ENCODE peak calls at places on chromosome X, in four cellular contexts. One of them, this sample, is unnamed.

GRCh38 chrX:10233173-10233572 is 76.4 kb downstream of the CLCN4 start:
- DNase-seq in HepG2: no peak
- DNase-seq in GM12878: no peak
- DNase-seq in K562: no peak
- DNase-seq in this sample: no peak

GRCh38 chrX:103861200-103861599 is 29.1 kb upstream of the RAB9B start:
- DNase-seq in HepG2: no peak
- DNase-seq in GM12878: no peak
- DNase-seq in K562: no peak
- DNase-seq in this sample: no peak

GRCh38 chrX:120512222-120512621 is 43.1 kb upstream of the LAMP2 start:
- DNase-seq in HepG2: no peak
- DNase-seq in GM12878: no peak
- DNase-seq in K562: no peak
- DNase-seq in this sample: no peak

GRCh38 chrX:136586386-136586785 is 54.4 kb downstream of the VGLL1 start:
- DNase-seq in HepG2: no peak
- DNase-seq in GM12878: no peak
- DNase-seq in K562: no peak
- DNase-seq in this sample: no peak

GRCh38 chrX:118652717-118653116 is 74.7 kb upstream of the IL13RA1 start:
- DNase-seq in HepG2: no peak
- DNase-seq in GM12878: no peak
- DNase-seq in K562: no peak
- DNase-seq in this sample: no peak

GRCh38 chrX:23815376-23815775 is 32.4 kb downstream of the SAT1 start:
- DNase-seq in HepG2: no peak
- DNase-seq in GM12878: no peak
- DNase-seq in K562: no peak
- DNase-seq in this sample: no peak

GRCh38 chrX:149275836-149276235 is 229.3 kb downstream of the IDS start:
- DNase-seq in HepG2: no peak
- DNase-seq in GM12878: no peak
- DNase-seq in K562: no peak
- DNase-seq in this sample: no peak

GRCh38 chrX:102976290-102976689 is 39.2 kb downstream of the RAB40AL start:
- DNase-seq in HepG2: no peak
- DNase-seq in GM12878: no peak
- DNase-seq in K562: no peak
- DNase-seq in this sample: no peak

GRCh38 chrX:84339507-84340364 is 151.7 kb upstream of the RPS6KA6 start:
- DNase-seq in HepG2: peak
- DNase-seq in GM12878: no peak
- DNase-seq in K562: peak
- DNase-seq in this sample: peak

GRCh38 chrX:24494544-24495113 is 29.5 kb downstream of the PDK3 start:
- DNase-seq in HepG2: peak
- DNase-seq in GM12878: no peak
- DNase-seq in K562: no peak
- DNase-seq in this sample: peak

GRCh38 chrX:31136144-31136572 is 64.3 kb upstream of the FTHL17 start:
- DNase-seq in HepG2: no peak
- DNase-seq in GM12878: peak
- DNase-seq in K562: no peak
- DNase-seq in this sample: no peak

GRCh38 chrX:153861147-153861546 is 24.8 kb downstream of the L1CAM start:
- DNase-seq in HepG2: no peak
- DNase-seq in GM12878: no peak
- DNase-seq in K562: no peak
- DNase-seq in this sample: no peak

GRCh38 chrX:2351321-2351720 is 149.5 kb downstream of the DHRSX start:
- DNase-seq in HepG2: no peak
- DNase-seq in GM12878: no peak
- DNase-seq in K562: no peak
- DNase-seq in this sample: no peak

GRCh38 chrX:39813631-39814246 is 284.0 kb downstream of the BCOR start:
- DNase-seq in HepG2: no peak
- DNase-seq in GM12878: no peak
- DNase-seq in K562: no peak
- DNase-seq in this sample: no peak

GRCh38 chrX:37824491-37825224 is 22.7 kb downstream of the DYNLT3 start:
- DNase-seq in HepG2: no peak
- DNase-seq in GM12878: no peak
- DNase-seq in K562: no peak
- DNase-seq in this sample: no peak

GRCh38 chrX:97756879-97757278 is 873.2 kb downstream of the RPA4 start:
- DNase-seq in HepG2: no peak
- DNase-seq in GM12878: no peak
- DNase-seq in K562: no peak
- DNase-seq in this sample: no peak
- TF ChIP-seq BHLHE40 in HepG2: no peak
- TF ChIP-seq BHLHE40 in GM12878: no peak
- TF ChIP-seq BHLHE40 in K562: no peak
- TF ChIP-seq BHLHE40 in this sample: no peak

DNA sequence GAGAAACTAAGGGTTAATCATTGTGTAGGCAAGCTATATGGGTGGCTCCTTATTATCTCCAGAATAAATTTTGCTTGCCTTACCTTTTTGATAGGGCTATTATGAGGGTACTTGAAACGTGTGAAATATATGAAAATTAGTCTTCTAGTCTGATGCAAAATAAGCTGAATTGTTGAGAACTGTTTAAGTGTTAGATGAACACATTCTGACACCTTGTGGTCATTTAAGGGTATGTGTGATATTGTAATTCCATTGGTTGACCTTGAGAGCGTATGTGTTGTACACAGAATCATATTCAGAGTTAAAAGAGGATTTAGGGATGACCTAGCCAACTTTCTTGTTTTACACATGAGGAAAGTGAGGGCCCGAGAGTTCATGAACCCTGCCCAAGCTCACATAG is 44.6 kb upstream of the LINC00632 start:
- DNase-seq in HepG2: peak
- DNase-seq in GM12878: no peak
- DNase-seq in K562: no peak
- DNase-seq in this sample: peak
- TF ChIP-seq FOXM1 in HepG2: no peak
- TF ChIP-seq FOXM1 in GM12878: no peak
- TF ChIP-seq FOXM1 in K562: no peak
- TF ChIP-seq FOXM1 in this sample: no peak

DNA sequence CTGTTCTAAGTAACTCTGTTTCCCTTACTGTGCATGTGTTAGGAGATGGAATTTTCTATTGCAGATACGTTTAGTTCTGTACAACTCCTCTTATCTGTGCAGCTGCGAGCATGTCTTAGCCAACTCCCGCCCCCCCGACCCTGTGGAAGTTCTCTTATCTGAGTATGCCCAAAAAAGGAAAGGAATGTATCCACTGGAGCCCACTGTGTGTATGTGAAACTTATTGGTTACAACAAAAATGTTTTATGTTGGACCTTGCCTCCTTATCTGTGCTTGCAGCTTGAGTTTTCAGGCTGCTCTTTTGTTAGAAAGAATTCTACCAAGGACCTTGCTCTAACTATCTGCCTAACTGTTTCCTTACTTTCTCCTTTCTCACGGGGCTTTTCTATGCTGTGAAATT is 24.2 kb upstream of the DCAF8L2 start:
- DNase-seq in HepG2: peak
- DNase-seq in GM12878: no peak
- DNase-seq in K562: peak
- DNase-seq in this sample: no peak
- TF ChIP-seq BHLHE40 in HepG2: no peak
- TF ChIP-seq BHLHE40 in GM12878: no peak
- TF ChIP-seq BHLHE40 in K562: no peak
- TF ChIP-seq BHLHE40 in this sample: no peak

GRCh38 chrX:49675075-49675719 is 20.6 kb downstream of the PAGE1 start:
- DNase-seq in HepG2: no peak
- DNase-seq in GM12878: no peak
- DNase-seq in K562: peak
- DNase-seq in this sample: no peak
- TF ChIP-seq FOXM1 in HepG2: no peak
- TF ChIP-seq FOXM1 in GM12878: no peak
- TF ChIP-seq FOXM1 in K562: no peak
- TF ChIP-seq FOXM1 in this sample: no peak

GRCh38 chrX:54484666-54485065 is 11.4 kb downstream of the FGD1 start:
- DNase-seq in HepG2: no peak
- DNase-seq in GM12878: no peak
- DNase-seq in K562: no peak
- DNase-seq in this sample: no peak

GRCh38 chrX:54479471-54480122 is 16.4 kb downstream of the FGD1 start:
- DNase-seq in HepG2: no peak
- DNase-seq in GM12878: no peak
- DNase-seq in K562: no peak
- DNase-seq in this sample: no peak

GRCh38 chrX:54482839-54483593 is 13.0 kb downstream of the FGD1 start:
- DNase-seq in HepG2: no peak
- DNase-seq in GM12878: no peak
- DNase-seq in K562: no peak
- DNase-seq in this sample: no peak

GRCh38 chrX:54483946-54484345 is 12.1 kb downstream of the FGD1 start:
- DNase-seq in HepG2: no peak
- DNase-seq in GM12878: no peak
- DNase-seq in K562: no peak
- DNase-seq in this sample: no peak

DNA sequence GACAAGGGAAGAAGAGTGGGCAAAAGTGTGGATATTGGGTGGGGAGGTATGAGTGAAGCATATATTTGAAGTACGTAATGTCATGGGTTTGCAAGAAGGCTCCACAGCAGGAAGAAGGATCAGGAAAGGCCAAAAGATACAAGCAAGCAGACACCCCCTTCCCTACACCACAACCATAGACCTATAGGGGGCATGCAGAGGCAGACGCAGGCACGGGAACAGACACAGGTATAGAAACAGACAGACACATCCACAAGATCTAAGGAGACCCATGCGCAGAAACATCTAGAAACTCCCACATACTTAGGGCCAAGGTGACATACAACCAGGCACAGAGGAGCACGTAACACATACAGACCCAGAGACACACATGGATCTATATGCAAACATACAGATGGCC is 14.3 kb downstream of the FGD1 start:
- DNase-seq in HepG2: no peak
- DNase-seq in GM12878: no peak
- DNase-seq in K562: peak
- DNase-seq in this sample: no peak
- TF ChIP-seq BHLHE40 in HepG2: no peak
- TF ChIP-seq BHLHE40 in GM12878: no peak
- TF ChIP-seq BHLHE40 in K562: no peak
- TF ChIP-seq BHLHE40 in this sample: no peak

GRCh38 chrX:45353462-45353861 is 152.8 kb upstream of the DIPK2B start:
- DNase-seq in HepG2: no peak
- DNase-seq in GM12878: no peak
- DNase-seq in K562: no peak
- DNase-seq in this sample: no peak
- TF ChIP-seq FOXM1 in HepG2: no peak
- TF ChIP-seq FOXM1 in GM12878: no peak
- TF ChIP-seq FOXM1 in K562: no peak
- TF ChIP-seq FOXM1 in this sample: no peak

GRCh38 chrX:132883358-132883908 is 75.0 kb downstream of the HS6ST2 start:
- DNase-seq in HepG2: no peak
- DNase-seq in GM12878: no peak
- DNase-seq in K562: no peak
- DNase-seq in this sample: no peak
- TF ChIP-seq BHLHE40 in HepG2: no peak
- TF ChIP-seq BHLHE40 in GM12878: no peak
- TF ChIP-seq BHLHE40 in K562: no peak
- TF ChIP-seq BHLHE40 in this sample: no peak

This sample was measured in HEK293T.